ENCODE peak calls at places on chromosomes 6 and 20, in six cellular contexts. Z is K562, S is H1, I is GM12878, P is HCT116, U is HepG2. M is an unnamed sample.

GRCh38 chr20:40895182-40895581 is 133.4 kb upstream of the TOP1 start:
- DNase-seq in S (no peak), Z (no peak), I (no peak), U (no peak), P (no peak), M (no peak)

GRCh38 chr6:52108128-52108527 is 20.7 kb upstream of the PKHD1 start:
- DNase-seq in Z (no peak), U (no peak), S (no peak), P (no peak), I (no peak), M (peak; percentile 16)

GRCh38 chr6:52498538-52499017 is 78.3 kb downstream of the TRAM2 start:
- DNase-seq in S (no peak), P (no peak), U (no peak), Z (no peak), I (peak; percentile 74), M (no peak)

GRCh38 chr6:45631396-45631795 is 253.7 kb upstream of the SUPT3H start:
- DNase-seq in S (no peak), U (no peak), Z (no peak), I (no peak), P (no peak), M (no peak)

GRCh38 chr20:50348118-50348517 is 157.5 kb downstream of the CEBPB start:
- DNase-seq in P (no peak), U (no peak), I (no peak), S (no peak), Z (no peak), M (no peak)

GRCh38 chr6:17250237-17250636 is 30.9 kb upstream of the RBM24 start:
- DNase-seq in U (no peak), I (no peak), P (no peak), S (no peak), Z (no peak), M (no peak)

GRCh38 chr6:88808381-88808780 is 155.0 kb downstream of the RNGTT start:
- DNase-seq in U (no peak), P (no peak), Z (no peak), I (no peak), S (no peak), M (no peak)

GRCh38 chr6:30781697-30782424 is 37.5 kb upstream of the IER3 start:
- DNase-seq in Z (peak; percentile 92), P (peak; percentile 94), U (peak; percentile 96), I (peak; percentile 66), S (no peak), M (no peak)

GRCh38 chr20:32522525-32522774 is 62.7 kb downstream of the NOL4L start:
- DNase-seq in S (no peak), Z (no peak), P (no peak), I (no peak), U (no peak), M (no peak)

GRCh38 chr6:18997375-18997826 is 610.3 kb downstream of the RNF144B start:
- DNase-seq in U (peak; percentile 58), I (no peak), S (no peak), Z (no peak), P (peak; percentile 52), M (peak; percentile 15)

GRCh38 chr6:108591040-108591816 is 30.5 kb downstream of the FOXO3 start:
- DNase-seq in U (no peak), I (no peak), S (no peak), Z (no peak), P (no peak), M (no peak)

GRCh38 chr6:100257661-100258395 is 206.9 kb downstream of the SIM1 start:
- DNase-seq in S (no peak), P (peak; percentile 7), I (peak; percentile 11), Z (peak; percentile 36), U (peak; percentile 9), M (no peak)

GRCh38 chr6:41732601-41733348 is 2.6 kb downstream of the TFEB start:
- DNase-seq in U (no peak), I (peak; percentile 62), P (no peak), Z (no peak), S (no peak), M (no peak)

DNA sequence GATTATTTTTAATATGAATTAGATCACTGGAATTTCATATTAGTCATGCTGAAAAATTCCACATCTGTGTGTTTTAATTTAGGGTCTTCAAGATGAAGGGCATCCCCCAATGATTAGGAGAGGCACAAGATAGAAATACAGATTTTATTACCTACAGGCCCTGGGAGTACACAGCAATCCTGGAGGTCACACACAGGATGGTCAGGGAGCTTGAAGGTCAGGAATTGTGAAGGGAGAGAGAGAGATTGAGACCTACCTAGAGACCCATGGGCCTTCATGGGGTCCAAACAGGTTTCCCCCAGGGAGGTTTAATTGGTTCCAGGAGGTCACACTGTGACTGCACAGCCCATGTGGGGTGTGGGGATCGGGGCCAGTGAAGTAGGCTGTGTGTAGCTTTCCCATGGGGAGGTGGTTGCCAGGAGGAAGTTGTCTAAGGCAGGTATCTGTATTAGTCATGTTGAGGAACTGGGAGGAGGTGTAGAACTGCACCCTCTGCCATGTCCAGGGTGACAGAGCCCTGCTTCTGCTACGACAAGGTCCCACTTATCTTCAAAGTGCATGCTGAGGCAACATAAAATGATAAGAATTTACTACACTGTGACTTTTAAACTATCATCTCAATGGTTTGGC is 18.3 kb downstream of the SNX9 start:
- DNase-seq in S (no peak), I (peak; percentile 73), U (no peak), P (peak; percentile 72), Z (peak; percentile 52), M (no peak)
- TF ChIP-seq YY1 in S (no peak), I (no peak), U (no peak), P (no peak), Z (no peak), M (no peak)

DNA sequence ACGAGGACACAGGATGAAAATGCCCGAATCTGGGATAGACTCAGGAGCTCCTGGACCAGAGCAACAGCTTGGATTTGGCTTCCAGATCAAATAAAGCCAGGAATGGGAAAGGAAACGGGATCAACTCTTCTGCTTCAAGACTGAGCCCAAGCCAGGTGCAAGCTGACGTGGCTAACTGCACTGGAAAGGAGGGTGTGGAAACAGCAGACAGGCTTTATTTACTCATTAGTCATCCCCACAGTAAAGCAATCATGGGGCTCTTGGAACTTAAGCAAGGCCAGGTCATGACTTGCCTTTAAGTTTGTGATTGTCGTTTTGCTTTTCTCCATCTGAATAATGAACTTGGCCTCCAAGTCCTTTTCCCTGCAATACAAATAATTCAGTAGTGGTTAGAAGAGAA is 45.2 kb downstream of the KIF16B start:
- DNase-seq in Z (no peak), I (no peak), U (peak; percentile 80), P (peak; percentile 81), S (no peak), M (no peak)
- TF ChIP-seq ZNF274 in Z (no peak), I (no peak), U (no peak), P (no peak), S (no peak), M (no peak)

DNA sequence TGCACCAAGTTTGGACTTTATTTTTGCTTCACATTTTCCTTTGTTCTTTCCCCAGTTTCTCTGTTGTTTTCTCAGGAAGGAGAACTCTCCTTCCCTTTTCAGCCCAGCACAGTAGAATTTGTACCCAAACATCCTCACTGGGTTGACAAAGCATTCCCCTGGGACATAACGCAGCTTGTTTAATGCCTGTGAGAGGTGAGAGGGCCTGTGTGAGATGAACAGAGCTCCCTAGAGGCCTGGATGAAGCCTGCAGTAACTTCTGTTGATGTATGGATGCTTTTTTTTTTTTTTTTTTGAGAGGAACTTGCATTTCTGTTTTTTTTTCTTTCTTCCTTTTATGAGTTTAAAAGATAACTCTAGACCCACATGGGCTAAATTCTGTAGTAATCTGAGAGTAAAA is 104.9 kb upstream of the SLC22A23 start:
- DNase-seq in P (no peak), S (no peak), Z (no peak), U (peak; percentile 20), I (no peak), M (peak; percentile 35)
- TF ChIP-seq YY1 in P (no peak), S (no peak), Z (no peak), U (no peak), I (no peak), M (no peak)

DNA sequence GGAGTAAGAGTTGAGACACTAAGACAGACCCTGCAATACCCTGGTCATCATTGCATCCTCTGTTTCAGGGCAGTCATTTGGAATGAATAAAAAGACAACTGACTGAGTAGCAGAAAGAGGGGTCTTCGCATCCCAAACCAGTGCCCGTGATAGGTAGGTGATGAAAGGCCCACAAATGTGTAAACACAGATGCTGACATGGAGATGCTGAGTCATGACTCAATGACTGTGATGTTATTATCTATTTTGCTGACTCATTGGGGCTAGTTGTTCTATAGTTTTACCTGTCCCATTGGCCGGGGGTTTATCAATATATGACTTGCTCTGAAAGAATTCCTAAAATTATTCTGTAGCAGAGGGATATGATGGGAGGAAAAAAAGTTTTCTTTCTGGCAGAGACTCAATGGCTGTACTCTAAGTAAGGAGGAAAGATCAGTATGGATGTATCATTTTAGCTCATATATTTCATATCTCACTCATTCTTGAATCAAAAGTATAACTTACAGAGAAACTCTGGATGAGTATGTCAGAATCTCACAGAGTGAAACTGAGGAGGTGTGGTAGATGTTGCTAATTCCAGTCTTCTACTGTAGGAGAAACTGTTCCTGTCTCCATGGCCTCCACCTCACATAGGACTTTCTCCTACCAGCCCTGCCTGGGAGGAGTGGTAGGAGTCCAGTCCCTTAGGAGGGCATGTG is 119.9 kb upstream of the PREP start:
- DNase-seq in Z (peak; percentile 26), S (no peak), U (no peak), I (no peak), P (peak; percentile 4), M (no peak)
- TF ChIP-seq ZNF274 in Z (no peak), S (no peak), U (no peak), I (no peak), P (no peak), M (no peak)

GRCh38 chr6:156731436-156731835 is 45.7 kb upstream of the ARID1B start:
- DNase-seq in S (no peak), P (peak; percentile 63), U (no peak), I (no peak), Z (no peak), M (no peak)
- TF ChIP-seq YY1 in S (no peak), P (no peak), U (no peak), I (no peak), Z (no peak), M (no peak)

DNA sequence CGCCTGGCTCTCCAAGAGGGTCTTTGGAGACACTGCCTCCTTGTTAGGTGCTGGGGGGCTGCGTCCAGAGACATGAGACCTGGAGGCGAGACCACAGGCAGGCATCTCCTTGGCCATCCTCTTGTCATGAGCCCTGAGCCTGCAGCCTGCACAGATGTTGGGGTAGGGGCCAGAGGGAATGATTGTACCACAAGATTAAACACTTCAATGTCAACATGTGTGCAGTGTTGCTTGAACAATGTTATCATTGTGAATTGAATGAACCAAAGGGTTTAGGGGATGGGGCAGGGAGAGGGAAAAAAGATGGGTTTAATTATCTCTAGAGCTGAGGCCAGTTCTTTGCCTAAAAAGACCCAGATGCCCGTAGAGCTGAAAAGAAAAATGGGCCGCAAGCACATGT is 24.8 kb downstream of the BMP7 start:
- DNase-seq in S (no peak), I (no peak), P (no peak), Z (no peak), U (no peak), M (no peak)
- TF ChIP-seq ZNF274 in S (no peak), I (no peak), P (no peak), Z (no peak), U (no peak), M (no peak)